ENCODE peak calls at places on chromosomes 3 and 15, in seven cellular contexts. F, G, P, I, C, O and N are unnamed samples. For H3K27me3, the result is how much of the 10 kb centered on the place peaks cover.

GRCh38 chr3:13215940-13216546 is 142.8 kb upstream of the IQSEC1 start:
- DNase-seq in C (no peak), G (peak), P (no peak), I (no peak), O (no peak), F (no peak), N (no peak)

GRCh38 chr15:20294651-20295237 is 246.9 kb downstream of the GOLGA6L6 start:
- DNase-seq in C (peak), F (no peak), P (peak), G (no peak), I (peak), O (peak), N (no peak)

GRCh38 chr3:118884748-118885206 is 149.9 kb downstream of the IGSF11 start:
- DNase-seq in O (peak), C (peak), G (peak), F (no peak), I (peak), P (peak), N (peak)

GRCh38 chr3:2653706-2654105 is 456.5 kb downstream of the IL5RA start:
- DNase-seq in P (no peak), F (no peak), C (no peak), O (no peak), I (no peak), G (no peak), N (no peak)

GRCh38 chr3:71453319-71453718 is 130.2 kb downstream of the FOXP1 start:
- DNase-seq in G (no peak), P (no peak), I (no peak), O (no peak), C (no peak), F (no peak), N (no peak)

GRCh38 chr15:101091080-101092017 is 160.5 kb downstream of the CHSY1 start:
- DNase-seq in I (no peak), P (no peak), O (no peak), C (no peak), G (peak), F (peak), N (no peak)

GRCh38 chr3:4864503-4864902 is 114.7 kb upstream of the BHLHE40 start:
- DNase-seq in F (no peak), G (peak), C (no peak), P (no peak), I (no peak), O (no peak), N (no peak)

GRCh38 chr3:183264249-183264648 is 11.2 kb downstream of the B3GNT5 start:
- DNase-seq in C (no peak), G (no peak), O (no peak), I (no peak), F (no peak), P (no peak), N (no peak)

GRCh38 chr15:28017423-28017924 is 81.6 kb downstream of the OCA2 start:
- DNase-seq in O (no peak), F (no peak), I (no peak), G (no peak), P (no peak), C (peak), N (peak)

GRCh38 chr3:189342811-189343210 is 171.0 kb downstream of the TPRG1 start:
- DNase-seq in P (no peak), G (no peak), O (no peak), C (no peak), I (no peak), F (no peak), N (no peak)

GRCh38 chr15:93311620-93312019 is 222.6 kb upstream of the RGMA start:
- DNase-seq in C (no peak), I (no peak), O (no peak), P (no peak), F (no peak), G (no peak), N (no peak)

GRCh38 chr15:29337156-29337959 is 67.7 kb upstream of the NSMCE3 start:
- DNase-seq in C (peak), G (peak), I (no peak), F (no peak), O (no peak), P (no peak), N (no peak)

GRCh38 chr3:177145954-177146353 is 51.3 kb downstream of the TBL1XR1 start:
- DNase-seq in F (no peak), I (no peak), C (no peak), P (no peak), O (no peak), G (no peak), N (no peak)

GRCh38 chr3:156373095-156373494 is 181.8 kb downstream of the SSR3 start:
- DNase-seq in F (no peak), P (no peak), C (no peak), O (no peak), I (no peak), G (no peak), N (no peak)

GRCh38 chr15:45399381-45400212 is 21.3 kb upstream of the GATM start:
- DNase-seq in O (no peak), F (no peak), G (peak), C (peak), P (no peak), I (no peak), N (no peak)

GRCh38 chr3:143224731-143225130 is 105.2 kb downstream of the CHST2 start:
- DNase-seq in G (no peak), I (no peak), F (no peak), C (no peak), P (no peak), O (no peak), N (no peak)

GRCh38 chr15:47820780-47821319 is 103.5 kb downstream of the SEMA6D start:
- DNase-seq in I (no peak), F (no peak), P (no peak), C (no peak), G (peak), O (no peak), N (no peak)

GRCh38 chr3:187024561-187025226 is 94.4 kb downstream of the ST6GAL1 start:
- DNase-seq in F (no peak), P (no peak), O (no peak), G (no peak), C (no peak), I (no peak), N (peak)

GRCh38 chr3:187025656-187026320 is 95.5 kb downstream of the ST6GAL1 start:
- DNase-seq in I (no peak), F (no peak), G (no peak), P (no peak), C (no peak), O (no peak), N (no peak)

GRCh38 chr3:187027531-187027936 is 97.2 kb downstream of the ST6GAL1 start:
- DNase-seq in O (no peak), F (no peak), G (no peak), C (no peak), I (no peak), P (no peak), N (peak)

GRCh38 chr3:187026321-187026678 is 96.0 kb downstream of the ST6GAL1 start:
- DNase-seq in P (no peak), F (no peak), G (no peak), O (no peak), I (no peak), C (no peak), N (no peak)

DNA sequence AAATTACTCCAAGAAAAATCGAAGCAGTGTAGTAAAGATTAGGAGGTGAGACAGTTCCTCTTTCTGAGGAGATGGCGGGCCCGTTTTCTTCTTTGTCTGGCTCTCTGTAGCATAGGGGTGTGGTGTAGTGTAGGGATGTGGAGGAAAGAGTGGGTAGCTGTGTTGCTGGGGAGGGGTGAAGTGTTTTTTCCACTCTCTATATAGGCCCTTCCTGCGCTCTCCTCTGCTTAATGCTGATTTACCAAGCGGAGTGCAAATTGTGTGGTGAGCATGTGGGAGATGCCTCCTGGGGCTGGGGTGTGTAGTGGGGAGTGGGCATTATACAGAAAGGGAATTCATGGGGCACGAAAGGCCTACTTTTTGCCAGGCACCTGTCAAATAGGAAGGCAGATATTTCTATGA is 94.9 kb downstream of the ST6GAL1 start:
- DNase-seq in I (no peak), P (no peak), C (no peak), F (no peak), G (no peak), O (no peak), N (no peak)
- H3K27me3 ChIP-seq in I (under half), P (under half), C (under half), F (under half), G (under half), O (under half), N (under half)

DNA sequence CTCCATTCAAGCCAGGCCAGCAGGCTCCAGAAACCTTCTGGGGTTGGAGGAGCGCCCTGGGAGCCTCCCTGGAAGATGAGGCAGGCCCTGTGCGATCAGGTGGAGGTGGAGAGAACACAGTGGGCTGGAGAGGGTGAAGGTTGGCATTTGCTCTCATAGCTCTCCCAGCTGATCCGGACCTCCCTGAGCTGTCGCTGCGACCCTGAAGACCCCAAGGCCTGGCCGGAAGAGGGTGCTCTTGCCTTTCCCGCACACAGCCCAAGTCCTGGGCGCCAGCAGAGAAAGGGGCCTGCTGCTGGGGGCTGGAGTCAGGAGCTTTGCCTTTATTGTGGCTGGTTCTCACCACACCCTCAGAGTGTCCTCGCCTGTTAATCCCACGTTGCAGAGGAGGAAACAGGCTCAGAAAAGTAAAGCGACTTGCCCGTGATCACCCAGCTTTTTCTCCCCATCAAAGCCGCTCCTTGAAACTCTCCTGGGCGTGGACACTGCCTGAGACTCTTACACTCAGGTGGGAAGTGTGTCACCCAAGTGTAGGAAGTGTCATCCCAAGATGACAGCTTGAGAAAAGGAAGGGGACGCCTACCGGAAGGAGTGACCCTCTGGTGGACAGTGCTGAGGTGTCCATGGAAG is 8.6 kb upstream of the RPL29 start:
- DNase-seq in I (no peak), F (peak), G (peak), O (no peak), C (peak), P (peak), N (no peak)
- TF ChIP-seq CTCF in I (no peak), F (peak), G (peak), O (peak), C (peak), P (peak), N (no peak)

GRCh38 chr3:51999861-52000260 is 4.2 kb upstream of the RPL29 start:
- DNase-seq in C (no peak), G (no peak), I (no peak), O (no peak), F (no peak), P (no peak), N (no peak)
- H3K27me3 ChIP-seq in C (under half), G (under half), I (under half), O (under half), F (under half), P (under half), N (under half)

DNA sequence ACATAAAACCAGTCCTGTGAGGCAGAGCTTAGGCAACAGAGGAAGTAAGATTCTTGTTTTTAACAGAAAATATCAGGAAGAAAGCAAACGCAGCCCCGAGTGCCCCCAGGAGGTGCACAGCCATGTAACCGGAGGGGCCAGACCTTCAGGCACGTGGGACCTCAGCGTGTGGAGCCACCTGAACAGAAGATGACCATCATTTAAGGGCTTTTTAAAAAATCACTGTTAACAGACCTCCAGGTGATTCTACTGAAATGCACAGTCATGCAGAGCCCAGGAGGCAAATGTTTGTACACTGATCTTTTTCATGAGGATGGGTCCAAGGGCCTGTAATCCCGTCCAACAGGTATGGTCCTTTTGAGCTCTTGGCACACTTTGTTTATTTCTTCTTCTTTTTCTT is 38.8 kb downstream of the SPG21 start:
- DNase-seq in I (no peak), O (no peak), G (no peak), P (no peak), F (no peak), C (no peak), N (no peak)
- TF ChIP-seq CTCF in I (no peak), O (no peak), G (no peak), P (no peak), F (no peak), C (no peak), N (no peak)

DNA sequence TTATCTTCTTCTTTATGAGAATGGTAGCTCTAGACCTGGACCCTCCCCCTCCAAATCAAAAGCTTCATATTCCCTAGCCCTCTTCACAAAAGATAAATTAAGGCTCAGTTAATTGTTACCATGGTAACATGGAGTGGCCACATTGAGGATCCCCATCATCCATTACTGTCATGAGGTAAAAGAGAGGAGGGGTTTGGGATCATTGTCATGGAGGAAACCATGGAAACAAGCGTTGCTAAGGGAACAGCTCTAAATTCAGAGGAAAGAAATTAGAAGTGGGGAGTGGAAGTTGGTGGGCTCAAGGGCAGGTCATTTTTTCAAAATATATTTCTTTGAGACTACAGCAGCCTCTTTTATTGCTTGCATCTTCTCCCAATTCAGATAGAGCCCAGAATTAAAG is 11.8 kb upstream of the AEN start:
- DNase-seq in I (no peak), G (no peak), C (no peak), O (no peak), F (no peak), P (peak), N (no peak)
- H3K27me3 ChIP-seq in I (under half), G (half or more), C (half or more), O (under half), F (under half), P (under half), N (under half)

GRCh38 chr3:79368403-79368802 is 399.4 kb downstream of the ROBO1 start:
- DNase-seq in F (no peak), P (no peak), C (no peak), G (no peak), I (no peak), O (no peak), N (no peak)

GRCh38 chr3:79366414-79366813 is 401.4 kb downstream of the ROBO1 start:
- DNase-seq in P (no peak), F (no peak), O (no peak), G (no peak), I (no peak), C (no peak), N (no peak)

GRCh38 chr3:79367066-79367465 is 400.7 kb downstream of the ROBO1 start:
- DNase-seq in G (peak), P (no peak), C (no peak), I (no peak), F (no peak), O (no peak), N (no peak)

GRCh38 chr3:79367803-79368202 is 400.0 kb downstream of the ROBO1 start:
- DNase-seq in P (no peak), I (no peak), F (no peak), C (no peak), O (no peak), G (no peak), N (no peak)

GRCh38 chr3:79369306-79369705 is 398.5 kb downstream of the ROBO1 start:
- DNase-seq in C (no peak), G (peak), F (no peak), O (no peak), P (no peak), I (no peak), N (no peak)
- TF ChIP-seq CTCF in C (peak), G (peak), F (no peak), O (no peak), P (peak), I (no peak), N (no peak)

DNA sequence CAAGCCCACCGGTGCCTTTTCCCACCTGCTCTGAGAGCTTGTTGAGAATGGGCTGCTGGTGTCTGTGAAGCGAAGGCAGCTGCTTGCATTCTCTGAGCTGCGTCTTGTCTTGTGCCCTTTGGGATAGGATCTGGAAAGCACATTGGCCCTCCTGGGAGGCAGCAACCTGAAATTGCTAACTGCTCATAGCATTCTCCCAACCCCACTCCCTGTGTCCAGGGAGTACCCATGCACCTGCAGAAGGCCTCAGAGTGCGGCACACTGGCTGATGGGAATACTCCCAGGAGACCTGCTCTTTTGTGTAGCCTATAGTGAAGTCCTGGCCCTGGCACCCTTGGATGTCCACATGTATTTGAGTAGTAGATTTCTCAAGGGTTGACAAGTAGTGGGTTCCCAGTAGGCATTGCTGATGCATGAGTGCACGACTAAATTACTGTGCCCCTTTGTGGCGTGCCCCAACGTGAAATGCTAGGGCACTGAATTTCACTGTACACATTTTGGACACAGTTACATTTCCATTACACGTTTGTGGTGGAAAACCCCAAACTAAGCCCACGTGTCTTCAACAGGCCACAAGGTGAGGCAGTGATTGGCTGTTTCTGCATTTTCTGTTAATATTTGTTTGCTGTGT is 3.7 kb downstream of the EPHB1 start:
- DNase-seq in G (no peak), P (no peak), F (no peak), C (no peak), O (no peak), I (no peak), N (no peak)
- H3K27me3 ChIP-seq in G (half or more), P (under half), F (under half), C (under half), O (under half), I (under half), N (under half)

GRCh38 chr3:154182975-154183374 is 61.8 kb downstream of the ARHGEF26 start:
- DNase-seq in F (no peak), C (no peak), I (no peak), G (no peak), P (no peak), O (no peak), N (no peak)
- TF ChIP-seq CTCF in F (no peak), C (no peak), I (no peak), G (no peak), P (no peak), O (no peak), N (no peak)

GRCh38 chr3:187621881-187622280 is 48.3 kb downstream of the SST start:
- DNase-seq in G (no peak), O (no peak), F (no peak), C (no peak), P (no peak), I (no peak), N (no peak)
- H3K27me3 ChIP-seq in G (under half), O (under half), F (under half), C (under half), P (under half), I (under half), N (under half)

DNA sequence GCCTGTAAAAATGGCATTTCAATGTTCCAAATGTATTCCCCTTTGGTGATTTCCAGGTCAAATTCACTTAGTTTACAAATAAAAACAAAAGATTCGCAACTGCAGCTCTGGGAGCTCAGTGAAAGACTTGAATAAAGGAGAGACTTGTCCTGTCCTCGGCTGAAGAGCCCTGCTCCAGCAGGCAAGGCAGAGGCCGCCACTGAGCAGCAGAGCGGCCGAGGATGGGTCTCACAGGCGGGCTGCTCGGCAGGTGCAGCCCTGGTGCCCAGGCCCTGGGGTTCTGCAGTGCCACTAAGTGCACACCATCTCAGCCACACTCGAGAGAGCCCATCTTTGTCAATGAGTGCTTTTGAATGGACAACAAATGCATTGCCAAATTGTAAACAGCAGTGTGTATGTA is 856.2 kb downstream of the AGBL1 start:
- DNase-seq in P (peak), G (no peak), O (no peak), F (no peak), I (no peak), C (no peak), N (no peak)
- TF ChIP-seq CTCF in P (peak), G (no peak), O (no peak), F (no peak), I (no peak), C (no peak), N (no peak)